ENCODE peak calls at places on chromosomes 3 and 15, in seven cellular contexts. One of them, this sample, is unnamed. For H3K36me3, the result is how much of the 10 kb centered on the place peaks cover.

GRCh38 chr3:143503325-143503885 is 344.9 kb downstream of the SLC9A9 start:
- DNase-seq in upper lobe of right lung: no peak
- DNase-seq in PC-9: no peak
- DNase-seq in left lung: no peak
- DNase-seq in HepG2: no peak
- DNase-seq in IMR-90: no peak
- DNase-seq in cardiac muscle cell: no peak
- DNase-seq in this sample: no peak

GRCh38 chr15:101489633-101490407 is at the start of gene PCSK6:
- DNase-seq in cardiac muscle cell: peak
- DNase-seq in PC-9: no peak
- DNase-seq in IMR-90: no peak
- DNase-seq in HepG2: no peak
- DNase-seq in left lung: no peak
- DNase-seq in upper lobe of right lung: no peak
- DNase-seq in this sample: peak

GRCh38 chr3:171328419-171329082 is 131.7 kb downstream of the TNIK start:
- DNase-seq in cardiac muscle cell: peak
- DNase-seq in PC-9: peak
- DNase-seq in IMR-90: no peak
- DNase-seq in upper lobe of right lung: peak
- DNase-seq in left lung: peak
- DNase-seq in HepG2: peak
- DNase-seq in this sample: no peak

GRCh38 chr15:76330281-76330680 is 6.3 kb upstream of the ISL2 start:
- DNase-seq in IMR-90: peak
- DNase-seq in PC-9: no peak
- DNase-seq in cardiac muscle cell: peak
- DNase-seq in left lung: no peak
- DNase-seq in HepG2: peak
- DNase-seq in upper lobe of right lung: no peak
- DNase-seq in this sample: no peak

GRCh38 chr15:75193976-75194375 is 7.7 kb upstream of the C15orf39 start:
- DNase-seq in cardiac muscle cell: no peak
- DNase-seq in upper lobe of right lung: no peak
- DNase-seq in IMR-90: no peak
- DNase-seq in PC-9: no peak
- DNase-seq in left lung: no peak
- DNase-seq in HepG2: no peak
- DNase-seq in this sample: no peak

GRCh38 chr3:185460719-185461350 is 38.0 kb downstream of the TMEM41A start:
- DNase-seq in HepG2: no peak
- DNase-seq in cardiac muscle cell: peak
- DNase-seq in left lung: no peak
- DNase-seq in PC-9: no peak
- DNase-seq in upper lobe of right lung: no peak
- DNase-seq in IMR-90: peak
- DNase-seq in this sample: no peak

GRCh38 chr3:42032693-42033349 is 58.3 kb upstream of the TRAK1 start:
- DNase-seq in PC-9: no peak
- DNase-seq in IMR-90: peak
- DNase-seq in cardiac muscle cell: peak
- DNase-seq in HepG2: peak
- DNase-seq in left lung: peak
- DNase-seq in upper lobe of right lung: peak
- DNase-seq in this sample: peak

GRCh38 chr3:52291508-52292181 is 4.0 kb downstream of the GLYCTK start:
- DNase-seq in cardiac muscle cell: no peak
- DNase-seq in left lung: peak
- DNase-seq in upper lobe of right lung: peak
- DNase-seq in PC-9: no peak
- DNase-seq in HepG2: no peak
- DNase-seq in IMR-90: no peak
- DNase-seq in this sample: no peak

GRCh38 chr15:57327985-57328471 is 48.3 kb upstream of the CGNL1 start:
- DNase-seq in HepG2: no peak
- DNase-seq in cardiac muscle cell: peak
- DNase-seq in left lung: no peak
- DNase-seq in IMR-90: peak
- DNase-seq in PC-9: no peak
- DNase-seq in upper lobe of right lung: no peak
- DNase-seq in this sample: no peak

GRCh38 chr15:66072616-66073361 is 180.8 kb downstream of the MEGF11 start:
- DNase-seq in IMR-90: no peak
- DNase-seq in left lung: no peak
- DNase-seq in HepG2: no peak
- DNase-seq in cardiac muscle cell: peak
- DNase-seq in upper lobe of right lung: no peak
- DNase-seq in PC-9: no peak
- DNase-seq in this sample: peak

GRCh38 chr3:42516443-42516842 is 14.0 kb downstream of the VIPR1 start:
- DNase-seq in cardiac muscle cell: no peak
- DNase-seq in PC-9: no peak
- DNase-seq in IMR-90: no peak
- DNase-seq in upper lobe of right lung: no peak
- DNase-seq in HepG2: no peak
- DNase-seq in left lung: no peak
- DNase-seq in this sample: no peak

GRCh38 chr15:67359431-67360082 is 105.0 kb downstream of the IQCH start:
- DNase-seq in IMR-90: no peak
- DNase-seq in cardiac muscle cell: no peak
- DNase-seq in HepG2: peak
- DNase-seq in left lung: no peak
- DNase-seq in upper lobe of right lung: no peak
- DNase-seq in PC-9: no peak
- DNase-seq in this sample: peak

GRCh38 chr3:50212502-50212901 is 7.4 kb downstream of the SLC38A3 start:
- DNase-seq in IMR-90: no peak
- DNase-seq in cardiac muscle cell: no peak
- DNase-seq in left lung: no peak
- DNase-seq in PC-9: no peak
- DNase-seq in HepG2: no peak
- DNase-seq in upper lobe of right lung: no peak
- DNase-seq in this sample: no peak

GRCh38 chr3:180135101-180135500 is 98.4 kb upstream of the PEX5L start:
- DNase-seq in cardiac muscle cell: no peak
- DNase-seq in PC-9: no peak
- DNase-seq in IMR-90: no peak
- DNase-seq in upper lobe of right lung: no peak
- DNase-seq in left lung: no peak
- DNase-seq in HepG2: no peak
- DNase-seq in this sample: no peak
- H3K4me3 ChIP-seq in cardiac muscle cell: no peak
- H3K4me3 ChIP-seq in PC-9: no peak
- H3K4me3 ChIP-seq in IMR-90: no peak
- H3K4me3 ChIP-seq in upper lobe of right lung: no peak
- H3K4me3 ChIP-seq in left lung: no peak
- H3K4me3 ChIP-seq in HepG2: no peak
- H3K4me3 ChIP-seq in this sample: no peak

GRCh38 chr15:63121382-63122001 is at the start of gene LACTB:
- DNase-seq in cardiac muscle cell: peak
- DNase-seq in HepG2: peak
- DNase-seq in PC-9: peak
- DNase-seq in left lung: peak
- DNase-seq in IMR-90: peak
- DNase-seq in upper lobe of right lung: peak
- DNase-seq in this sample: peak

GRCh38 chr15:63126726-63127125 is 5.1 kb downstream of the LACTB start:
- DNase-seq in HepG2: no peak
- DNase-seq in left lung: no peak
- DNase-seq in PC-9: no peak
- DNase-seq in upper lobe of right lung: no peak
- DNase-seq in IMR-90: no peak
- DNase-seq in cardiac muscle cell: no peak
- DNase-seq in this sample: no peak

GRCh38 chr15:63118854-63119253 is 2.8 kb upstream of the LACTB start:
- DNase-seq in upper lobe of right lung: no peak
- DNase-seq in PC-9: no peak
- DNase-seq in IMR-90: no peak
- DNase-seq in HepG2: peak
- DNase-seq in left lung: no peak
- DNase-seq in cardiac muscle cell: no peak
- DNase-seq in this sample: no peak

GRCh38 chr15:63124506-63124905 is 2.8 kb downstream of the LACTB start:
- DNase-seq in PC-9: no peak
- DNase-seq in HepG2: no peak
- DNase-seq in left lung: no peak
- DNase-seq in cardiac muscle cell: no peak
- DNase-seq in IMR-90: no peak
- DNase-seq in upper lobe of right lung: no peak
- DNase-seq in this sample: no peak

DNA sequence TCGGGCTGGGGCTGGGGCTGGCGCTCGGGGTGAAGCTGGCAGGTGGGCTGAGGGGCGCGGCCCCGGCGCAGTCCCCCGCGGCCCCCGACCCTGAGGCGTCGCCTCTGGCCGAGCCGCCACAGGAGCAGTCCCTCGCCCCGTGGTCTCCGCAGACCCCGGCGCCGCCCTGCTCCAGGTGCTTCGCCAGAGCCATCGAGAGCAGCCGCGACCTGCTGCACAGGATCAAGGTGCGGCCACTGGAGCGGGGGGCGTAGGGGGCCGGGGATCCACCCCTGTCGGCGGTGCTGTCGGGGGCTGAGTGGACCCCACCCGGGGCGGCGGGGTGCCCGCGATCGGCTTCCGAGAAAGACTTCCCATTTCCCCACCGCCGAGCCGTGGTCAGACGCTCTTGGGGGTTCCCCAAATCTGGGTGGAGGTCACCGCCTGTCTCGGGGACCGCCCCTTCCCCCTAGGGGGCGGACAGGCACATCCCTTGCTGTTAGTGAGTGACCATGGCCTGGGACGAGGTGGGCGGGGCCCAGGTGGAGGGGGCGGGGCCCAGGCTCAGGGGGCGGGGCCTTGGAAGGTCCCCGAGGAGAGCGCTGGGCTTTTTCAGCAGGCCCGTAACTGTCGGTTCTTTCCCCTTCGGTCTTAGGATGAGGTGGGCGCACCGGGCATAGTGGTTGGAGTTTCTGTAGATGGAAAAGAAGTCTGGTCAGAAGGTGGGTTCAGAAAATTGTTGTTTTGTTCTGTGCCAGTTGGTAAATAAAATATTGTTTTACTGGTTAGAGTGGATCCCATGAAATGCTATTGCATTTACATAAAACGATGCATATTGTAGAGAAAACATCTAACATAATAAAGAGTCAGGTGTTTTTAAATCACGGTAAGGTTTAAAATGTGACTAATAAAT is 587 bp downstream of the LACTB start:
- DNase-seq in cardiac muscle cell: peak
- DNase-seq in left lung: peak
- DNase-seq in PC-9: peak
- DNase-seq in upper lobe of right lung: peak
- DNase-seq in HepG2: peak
- DNase-seq in IMR-90: peak
- DNase-seq in this sample: peak
- TF ChIP-seq CTCF in cardiac muscle cell: peak
- TF ChIP-seq CTCF in left lung: peak
- TF ChIP-seq CTCF in PC-9: peak
- TF ChIP-seq CTCF in upper lobe of right lung: peak
- TF ChIP-seq CTCF in HepG2: peak
- TF ChIP-seq CTCF in IMR-90: no peak
- TF ChIP-seq CTCF in this sample: peak

GRCh38 chr3:194910414-194910979 is 224.8 kb downstream of the FAM43A start:
- DNase-seq in upper lobe of right lung: no peak
- DNase-seq in left lung: no peak
- DNase-seq in IMR-90: no peak
- DNase-seq in cardiac muscle cell: no peak
- DNase-seq in PC-9: no peak
- DNase-seq in HepG2: no peak
- DNase-seq in this sample: no peak
- H3K36me3 ChIP-seq in upper lobe of right lung: under half
- H3K36me3 ChIP-seq in left lung: under half
- H3K36me3 ChIP-seq in IMR-90: under half
- H3K36me3 ChIP-seq in cardiac muscle cell: under half
- H3K36me3 ChIP-seq in PC-9: under half
- H3K36me3 ChIP-seq in HepG2: under half
- H3K36me3 ChIP-seq in this sample: under half

GRCh38 chr15:52251144-52251860 is 44.3 kb downstream of the MYO5C start:
- DNase-seq in upper lobe of right lung: no peak
- DNase-seq in IMR-90: peak
- DNase-seq in cardiac muscle cell: no peak
- DNase-seq in PC-9: no peak
- DNase-seq in left lung: no peak
- DNase-seq in HepG2: peak
- DNase-seq in this sample: no peak

GRCh38 chr15:52243697-52244555 is 51.7 kb downstream of the MYO5C start:
- DNase-seq in cardiac muscle cell: no peak
- DNase-seq in HepG2: no peak
- DNase-seq in left lung: no peak
- DNase-seq in upper lobe of right lung: peak
- DNase-seq in PC-9: no peak
- DNase-seq in IMR-90: no peak
- DNase-seq in this sample: no peak

GRCh38 chr15:52241489-52241888 is 50.3 kb upstream of the GNB5 start:
- DNase-seq in HepG2: no peak
- DNase-seq in left lung: no peak
- DNase-seq in cardiac muscle cell: no peak
- DNase-seq in PC-9: no peak
- DNase-seq in upper lobe of right lung: no peak
- DNase-seq in IMR-90: no peak
- DNase-seq in this sample: no peak

GRCh38 chr15:52247481-52247880 is 48.1 kb downstream of the MYO5C start:
- DNase-seq in HepG2: no peak
- DNase-seq in PC-9: no peak
- DNase-seq in upper lobe of right lung: no peak
- DNase-seq in left lung: no peak
- DNase-seq in IMR-90: no peak
- DNase-seq in cardiac muscle cell: no peak
- DNase-seq in this sample: no peak

GRCh38 chr15:52247032-52247431 is 48.6 kb downstream of the MYO5C start:
- DNase-seq in upper lobe of right lung: no peak
- DNase-seq in PC-9: no peak
- DNase-seq in cardiac muscle cell: peak
- DNase-seq in HepG2: no peak
- DNase-seq in left lung: no peak
- DNase-seq in IMR-90: peak
- DNase-seq in this sample: no peak
- H3K4me3 ChIP-seq in upper lobe of right lung: no peak
- H3K4me3 ChIP-seq in PC-9: no peak
- H3K4me3 ChIP-seq in cardiac muscle cell: no peak
- H3K4me3 ChIP-seq in HepG2: no peak
- H3K4me3 ChIP-seq in left lung: no peak
- H3K4me3 ChIP-seq in IMR-90: no peak
- H3K4me3 ChIP-seq in this sample: no peak

GRCh38 chr15:62142736-62143135 is 22.3 kb downstream of the C2CD4B start:
- DNase-seq in IMR-90: no peak
- DNase-seq in cardiac muscle cell: no peak
- DNase-seq in left lung: no peak
- DNase-seq in upper lobe of right lung: no peak
- DNase-seq in PC-9: no peak
- DNase-seq in HepG2: no peak
- DNase-seq in this sample: no peak
- TF ChIP-seq CTCF in IMR-90: no peak
- TF ChIP-seq CTCF in cardiac muscle cell: no peak
- TF ChIP-seq CTCF in left lung: no peak
- TF ChIP-seq CTCF in upper lobe of right lung: no peak
- TF ChIP-seq CTCF in PC-9: peak
- TF ChIP-seq CTCF in HepG2: no peak
- TF ChIP-seq CTCF in this sample: peak

This sample was measured in right lobe of liver.